ENCODE peak calls at places on chromosomes 3 and 15, in six cellular contexts. B is fibroblast of lung, U is mammary epithelial cell, A is neural progenitor cell, Y is hepatocyte, L is HCT116. R is an unnamed sample.

GRCh38 chr3:86797946-86798345 is 193.0 kb downstream of the VGLL3 start:
- DNase-seq in L (no peak), U (no peak), A (no peak), B (no peak), Y (no peak), R (no peak)

GRCh38 chr15:33215941-33216872 is 21.7 kb upstream of the FMN1 start:
- DNase-seq in L (no peak), U (peak), A (peak), Y (peak), B (no peak), R (no peak)

GRCh38 chr15:37058316-37058985 is 41.9 kb downstream of the MEIS2 start:
- DNase-seq in L (no peak), U (no peak), A (peak), Y (peak), B (peak), R (peak)

GRCh38 chr15:91555307-91555706 is 298.2 kb upstream of the SLCO3A1 start:
- DNase-seq in L (no peak), Y (no peak), B (no peak), A (no peak), U (peak), R (no peak)

GRCh38 chr3:36957862-36958686 is 13.2 kb upstream of the TRANK1 start:
- DNase-seq in B (peak), U (peak), A (no peak), Y (peak), L (no peak), R (peak)

GRCh38 chr3:181726351-181727121 is 14.8 kb downstream of the SOX2 start:
- DNase-seq in A (peak), B (peak), L (no peak), Y (peak), U (no peak), R (peak)

GRCh38 chr3:55434789-55435188 is 52.3 kb downstream of the WNT5A start:
- DNase-seq in U (peak), A (peak), Y (no peak), B (no peak), L (no peak), R (no peak)

GRCh38 chr15:75177360-75178071 is 24.2 kb upstream of the C15orf39 start:
- DNase-seq in B (no peak), U (no peak), L (no peak), Y (no peak), A (no peak), R (no peak)

GRCh38 chr3:128547368-128547987 is 54.5 kb upstream of the GATA2 start:
- DNase-seq in L (no peak), B (peak), Y (peak), A (no peak), U (peak), R (peak)

GRCh38 chr15:43774062-43774461 is 2.7 kb downstream of the ELL3 start:
- DNase-seq in A (no peak), B (no peak), U (no peak), Y (no peak), L (no peak), R (no peak)

GRCh38 chr15:43775411-43775965 is 1.3 kb downstream of the ELL3 start:
- DNase-seq in A (peak), L (peak), B (peak), U (peak), Y (peak), R (peak)

GRCh38 chr15:43776718-43777292 is at the start of gene ELL3:
- DNase-seq in B (peak), L (peak), U (peak), A (peak), Y (peak), R (no peak)

GRCh38 chr15:43777293-43777819 is 590 bp upstream of the ELL3 start:
- DNase-seq in L (peak), U (no peak), Y (peak), B (peak), A (peak), R (peak)

GRCh38 chr15:43776101-43776717 is 557 bp downstream of the ELL3 start:
- DNase-seq in Y (peak), B (no peak), A (peak), L (no peak), U (no peak), R (no peak)
- TF ChIP-seq EZH2 in Y (no peak), B (no peak), A (peak), L (no peak), U (no peak), R (no peak)

DNA sequence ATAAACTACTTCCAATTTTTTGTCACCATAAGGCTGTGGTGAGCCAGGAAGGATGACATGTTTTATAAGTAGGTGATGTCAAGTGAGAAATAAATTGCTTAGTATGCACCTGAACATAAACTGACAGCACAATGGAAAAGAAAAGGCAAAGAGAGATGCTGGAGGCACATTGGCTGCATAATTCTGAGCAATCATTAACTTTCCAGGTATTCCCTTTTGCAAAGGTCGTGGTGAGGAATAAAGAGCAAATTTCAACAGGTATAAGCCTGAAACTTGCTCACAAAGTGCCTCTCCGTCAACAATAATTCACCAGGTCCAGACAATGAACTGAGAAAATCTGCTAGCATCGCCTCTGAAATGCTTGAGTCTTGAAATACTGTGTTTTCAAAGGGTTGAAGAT is 48.2 kb downstream of the ITGB5 start:
- DNase-seq in Y (peak), U (no peak), L (no peak), A (no peak), B (no peak), R (no peak)
- H3K27ac ChIP-seq in Y (peak), U (no peak), L (no peak), A (no peak), B (no peak), R (no peak)

DNA sequence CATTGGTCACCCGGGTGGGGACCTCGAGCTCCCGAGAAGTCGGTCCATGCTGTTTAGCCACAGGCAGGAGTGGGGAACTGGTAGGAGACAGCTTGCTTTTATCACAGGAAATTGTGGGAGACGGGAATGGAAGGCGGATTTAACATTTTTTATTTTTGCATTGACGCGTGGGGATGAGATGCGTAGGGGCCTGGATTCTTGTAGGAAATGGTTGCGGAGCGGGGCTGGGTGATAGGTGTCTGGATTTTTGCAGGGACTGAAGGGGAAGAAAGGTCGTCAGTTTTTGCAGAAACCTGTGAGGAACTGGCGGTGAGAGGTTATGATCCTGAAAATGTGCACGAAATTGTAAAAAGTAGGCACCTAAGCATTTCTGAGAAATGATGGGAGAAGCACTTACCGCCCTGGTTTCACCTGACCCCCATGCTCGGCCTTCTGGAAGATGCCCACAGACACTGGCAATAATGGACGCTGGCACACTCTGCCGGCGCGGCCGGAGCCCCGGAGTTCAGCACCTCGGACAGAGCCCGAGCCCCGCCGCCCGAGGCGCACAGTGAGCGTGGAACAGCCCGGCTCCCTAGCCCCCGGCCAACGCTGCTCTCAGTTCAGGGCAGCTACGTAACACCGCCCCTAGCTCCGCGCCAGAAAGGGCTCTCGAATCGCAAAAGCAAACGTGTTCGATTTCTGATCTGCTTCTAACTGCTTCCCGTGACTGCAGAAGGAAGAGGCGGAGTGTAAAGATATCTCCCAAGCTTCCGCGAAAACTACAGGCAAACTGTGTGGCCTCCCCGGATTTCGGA is 928 bp downstream of the ANKRD34C start:
- DNase-seq in U (peak), L (no peak), Y (peak), B (peak), A (peak), R (peak)
- TF ChIP-seq EZH2 in U (peak), L (no peak), Y (no peak), B (no peak), A (peak), R (no peak)

DNA sequence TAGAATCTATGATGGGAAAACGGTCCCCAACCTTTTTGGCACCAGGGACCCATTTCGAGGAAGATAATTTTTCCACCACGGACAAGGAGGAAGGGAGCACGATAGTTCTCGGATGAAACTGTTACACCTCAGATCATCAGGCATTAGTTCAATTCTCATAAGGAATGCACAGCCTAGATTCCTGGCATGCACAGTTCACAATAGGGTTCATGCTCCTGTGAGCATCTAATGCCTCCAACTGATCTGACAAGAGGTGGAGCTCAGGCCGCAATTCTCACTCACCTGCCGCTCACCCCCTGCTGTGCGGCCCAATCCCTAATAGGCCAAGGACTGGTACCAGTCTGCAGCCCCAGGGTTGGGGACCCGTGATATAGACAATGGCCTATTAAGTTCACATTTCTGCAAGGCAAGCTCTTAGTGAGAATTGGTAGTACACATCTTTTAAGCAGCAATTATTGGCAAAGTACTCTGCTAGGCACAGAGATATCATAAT is 26.5 kb downstream of the CD200R1 start:
- DNase-seq in U (no peak), B (no peak), A (peak), Y (no peak), L (no peak), R (no peak)
- H3K27ac ChIP-seq in U (no peak), B (no peak), A (no peak), Y (no peak), L (no peak), R (no peak)

GRCh38 chr15:93087825-93088199 is 1.2 kb downstream of the RGMA start:
- DNase-seq in L (peak), A (peak), Y (peak), U (peak), B (peak), R (peak)
- TF ChIP-seq EZH2 in L (no peak), A (no peak), Y (no peak), U (no peak), B (no peak), R (no peak)

DNA sequence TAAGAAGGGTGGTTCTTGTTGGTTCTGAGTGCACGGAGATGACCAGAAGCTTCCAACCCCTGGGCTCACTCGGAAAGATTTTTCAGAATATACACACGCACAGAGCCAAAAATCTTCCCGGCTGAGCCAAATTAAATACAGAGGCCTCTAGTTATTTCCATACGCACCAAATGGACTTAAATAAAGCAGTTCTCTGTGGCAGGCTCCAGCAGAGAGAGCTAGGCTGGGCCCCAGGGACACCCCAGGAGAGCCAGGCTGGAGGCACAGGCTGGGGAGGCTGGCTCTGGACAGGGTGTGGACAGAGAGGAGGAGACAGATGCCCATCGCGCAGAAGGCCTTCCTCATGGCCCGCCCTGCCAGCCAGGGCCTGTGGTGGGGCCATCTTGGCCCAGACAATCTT is 115.9 kb downstream of the IQSEC1 start:
- DNase-seq in B (no peak), U (no peak), L (no peak), Y (no peak), A (no peak), R (no peak)
- H3K27ac ChIP-seq in B (no peak), U (no peak), L (no peak), Y (peak), A (no peak), R (no peak)

GRCh38 chr3:172447611-172448579 is at the start of gene GHSR:
- DNase-seq in U (no peak), Y (no peak), L (no peak), A (peak), B (no peak), R (no peak)
- TF ChIP-seq EZH2 in U (peak), Y (peak), L (no peak), A (peak), B (peak), R (peak)

GRCh38 chr3:187310954-187311470 is 19.5 kb upstream of the MASP1 start:
- DNase-seq in Y (no peak), B (no peak), A (no peak), U (no peak), L (no peak), R (no peak)
- H3K27ac ChIP-seq in Y (no peak), B (no peak), A (no peak), U (no peak), L (no peak), R (no peak)

DNA sequence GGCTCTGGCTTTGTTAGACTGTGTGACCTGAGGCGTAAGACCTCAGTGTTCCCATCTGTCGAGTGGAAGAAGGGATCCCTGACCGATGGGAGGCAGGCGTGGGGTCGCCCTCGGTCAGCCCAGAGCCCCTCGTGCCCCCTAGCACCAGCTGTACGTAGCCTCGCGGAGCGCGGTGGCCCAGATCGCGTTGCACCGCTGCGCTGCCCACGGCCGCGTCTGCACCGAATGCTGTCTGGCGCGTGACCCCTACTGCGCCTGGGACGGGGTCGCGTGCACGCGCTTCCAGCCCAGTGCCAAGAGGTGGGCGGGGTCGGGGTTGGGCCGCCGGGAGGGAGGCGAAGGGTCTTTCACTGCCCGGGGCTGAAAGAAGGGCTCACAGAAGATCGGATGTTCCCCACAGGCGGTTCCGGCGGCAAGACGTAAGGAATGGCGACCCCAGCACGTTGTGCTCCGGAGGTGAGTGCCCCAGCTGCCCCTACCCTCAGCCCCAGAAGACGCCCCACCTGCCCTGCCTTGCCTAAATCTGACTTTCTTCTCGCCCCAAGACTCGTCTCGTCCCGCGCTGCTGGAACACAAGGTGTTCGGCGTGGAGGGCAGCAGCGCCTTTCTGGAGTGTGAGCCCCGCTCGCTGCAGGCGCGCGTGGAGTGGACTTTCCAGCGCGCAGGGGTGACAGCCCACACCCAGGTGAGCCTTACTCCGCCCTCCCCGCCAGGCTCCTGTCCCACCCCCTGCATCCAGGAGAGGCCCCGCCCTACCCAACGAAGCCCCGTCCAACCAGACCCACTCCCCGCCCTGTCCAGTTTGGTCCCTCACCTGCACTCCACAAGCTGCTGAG is 3.5 kb upstream of the LSMEM2 start:
- DNase-seq in Y (no peak), L (no peak), U (no peak), B (no peak), A (peak), R (no peak)
- TF ChIP-seq EZH2 in Y (peak), L (no peak), U (no peak), B (peak), A (peak), R (peak)

R was measured in astrocyte.